ENCODE peak calls at places on chromosomes 6 and 20, in nine cellular contexts. One of them, this sample, is unnamed.

GRCh38 chr20:17465236-17465635 is 65.9 kb downstream of the BFSP1 start:
- DNase-seq in activated CD8-positive, alpha-beta T cell treated with anti-CD3 and anti-CD28 coated beads for 36 hours: no peak
- DNase-seq in endothelial cell of umbilical vein: no peak
- DNase-seq in stimulated activated CD4-positive, alpha-beta T cell treated with anti-CD3 and anti-CD28 coated beads, Interleukin-2, amount 100 ng/mL, for 48 hours: no peak
- DNase-seq in G401: no peak
- DNase-seq in cardiac muscle cell: no peak
- DNase-seq in fibroblast of lung: no peak
- DNase-seq in activated CD8-positive, alpha-beta memory T cell treated with anti-CD3 and anti-CD28 coated beads for 1 hour: no peak
- DNase-seq in activated CD4-positive, CD25-positive, alpha-beta regulatory T cell: no peak
- DNase-seq in this sample: no peak

GRCh38 chr20:60403105-60403741 is 445.0 kb downstream of the CDH26 start:
- DNase-seq in activated CD8-positive, alpha-beta memory T cell treated with anti-CD3 and anti-CD28 coated beads for 1 hour: no peak
- DNase-seq in endothelial cell of umbilical vein: no peak
- DNase-seq in fibroblast of lung: no peak
- DNase-seq in cardiac muscle cell: no peak
- DNase-seq in G401: no peak
- DNase-seq in activated CD8-positive, alpha-beta T cell treated with anti-CD3 and anti-CD28 coated beads for 36 hours: no peak
- DNase-seq in stimulated activated CD4-positive, alpha-beta T cell treated with anti-CD3 and anti-CD28 coated beads, Interleukin-2, amount 100 ng/mL, for 48 hours: no peak
- DNase-seq in activated CD4-positive, CD25-positive, alpha-beta regulatory T cell: no peak
- DNase-seq in this sample: no peak

GRCh38 chr6:127794405-127794804 is 106.5 kb downstream of the THEMIS start:
- DNase-seq in activated CD8-positive, alpha-beta memory T cell treated with anti-CD3 and anti-CD28 coated beads for 1 hour: no peak
- DNase-seq in activated CD4-positive, CD25-positive, alpha-beta regulatory T cell: no peak
- DNase-seq in cardiac muscle cell: no peak
- DNase-seq in G401: no peak
- DNase-seq in stimulated activated CD4-positive, alpha-beta T cell treated with anti-CD3 and anti-CD28 coated beads, Interleukin-2, amount 100 ng/mL, for 48 hours: no peak
- DNase-seq in fibroblast of lung: no peak
- DNase-seq in endothelial cell of umbilical vein: no peak
- DNase-seq in activated CD8-positive, alpha-beta T cell treated with anti-CD3 and anti-CD28 coated beads for 36 hours: no peak
- DNase-seq in this sample: no peak

GRCh38 chr6:30615958-30616810 is 859 bp downstream of the PPP1R10 start:
- DNase-seq in cardiac muscle cell: peak; percentile 24
- DNase-seq in endothelial cell of umbilical vein: peak; percentile 43
- DNase-seq in stimulated activated CD4-positive, alpha-beta T cell treated with anti-CD3 and anti-CD28 coated beads, Interleukin-2, amount 100 ng/mL, for 48 hours: no peak
- DNase-seq in fibroblast of lung: peak; percentile 30
- DNase-seq in G401: peak; percentile 76
- DNase-seq in activated CD8-positive, alpha-beta memory T cell treated with anti-CD3 and anti-CD28 coated beads for 1 hour: no peak
- DNase-seq in activated CD4-positive, CD25-positive, alpha-beta regulatory T cell: no peak
- DNase-seq in activated CD8-positive, alpha-beta T cell treated with anti-CD3 and anti-CD28 coated beads for 36 hours: no peak
- DNase-seq in this sample: peak; percentile 20

GRCh38 chr20:7723284-7723683 is 217.0 kb downstream of the HAO1 start:
- DNase-seq in stimulated activated CD4-positive, alpha-beta T cell treated with anti-CD3 and anti-CD28 coated beads, Interleukin-2, amount 100 ng/mL, for 48 hours: no peak
- DNase-seq in cardiac muscle cell: no peak
- DNase-seq in fibroblast of lung: peak; percentile 48
- DNase-seq in G401: no peak
- DNase-seq in activated CD4-positive, CD25-positive, alpha-beta regulatory T cell: no peak
- DNase-seq in activated CD8-positive, alpha-beta T cell treated with anti-CD3 and anti-CD28 coated beads for 36 hours: no peak
- DNase-seq in activated CD8-positive, alpha-beta memory T cell treated with anti-CD3 and anti-CD28 coated beads for 1 hour: no peak
- DNase-seq in endothelial cell of umbilical vein: peak; percentile 66
- DNase-seq in this sample: peak; percentile 70

GRCh38 chr6:26366504-26366903 is 1.5 kb downstream of the BTN3A2 start:
- DNase-seq in fibroblast of lung: peak; percentile 35
- DNase-seq in activated CD4-positive, CD25-positive, alpha-beta regulatory T cell: no peak
- DNase-seq in activated CD8-positive, alpha-beta memory T cell treated with anti-CD3 and anti-CD28 coated beads for 1 hour: no peak
- DNase-seq in activated CD8-positive, alpha-beta T cell treated with anti-CD3 and anti-CD28 coated beads for 36 hours: no peak
- DNase-seq in cardiac muscle cell: no peak
- DNase-seq in stimulated activated CD4-positive, alpha-beta T cell treated with anti-CD3 and anti-CD28 coated beads, Interleukin-2, amount 100 ng/mL, for 48 hours: no peak
- DNase-seq in endothelial cell of umbilical vein: no peak
- DNase-seq in G401: no peak
- DNase-seq in this sample: no peak

GRCh38 chr6:11536795-11537194 is 754 bp upstream of the TMEM170B start:
- DNase-seq in fibroblast of lung: peak; percentile 5
- DNase-seq in activated CD4-positive, CD25-positive, alpha-beta regulatory T cell: no peak
- DNase-seq in cardiac muscle cell: peak; percentile 11
- DNase-seq in activated CD8-positive, alpha-beta T cell treated with anti-CD3 and anti-CD28 coated beads for 36 hours: peak; percentile 5
- DNase-seq in stimulated activated CD4-positive, alpha-beta T cell treated with anti-CD3 and anti-CD28 coated beads, Interleukin-2, amount 100 ng/mL, for 48 hours: no peak
- DNase-seq in endothelial cell of umbilical vein: no peak
- DNase-seq in G401: peak; percentile 70
- DNase-seq in activated CD8-positive, alpha-beta memory T cell treated with anti-CD3 and anti-CD28 coated beads for 1 hour: no peak
- DNase-seq in this sample: no peak

GRCh38 chr20:50562262-50562701 is 52.1 kb downstream of the PTPN1 start:
- DNase-seq in fibroblast of lung: no peak
- DNase-seq in activated CD8-positive, alpha-beta memory T cell treated with anti-CD3 and anti-CD28 coated beads for 1 hour: no peak
- DNase-seq in endothelial cell of umbilical vein: no peak
- DNase-seq in activated CD8-positive, alpha-beta T cell treated with anti-CD3 and anti-CD28 coated beads for 36 hours: no peak
- DNase-seq in stimulated activated CD4-positive, alpha-beta T cell treated with anti-CD3 and anti-CD28 coated beads, Interleukin-2, amount 100 ng/mL, for 48 hours: no peak
- DNase-seq in G401: no peak
- DNase-seq in cardiac muscle cell: no peak
- DNase-seq in activated CD4-positive, CD25-positive, alpha-beta regulatory T cell: no peak
- DNase-seq in this sample: no peak

This sample was measured in fibroblast of gingiva.